ENCODE peak calls at places on chromosomes 13 and 19, in five cellular contexts. F is vagina; I is IMR-90; K is PC-9; E is effector memory CD4-positive, alpha-beta T cell. U is an unnamed sample.
A peak's percentile ranks its signal among the peaks of the same experiment; 100 is the strongest.

GRCh38 chr13:45989607-45990006 is 62.9 kb downstream of the ZC3H13 start:
- DNase-seq in K (no peak), E (no peak), I (peak; percentile 86), F (no peak), U (no peak)

GRCh38 chr13:37648604-37649003 is 50.0 kb upstream of the POSTN start:
- DNase-seq in K (no peak), I (peak; percentile 88), F (no peak), E (no peak), U (peak; percentile 12)

GRCh38 chr19:45451181-45451849 is 16.5 kb upstream of the FOSB start:
- DNase-seq in I (peak; percentile 88), F (no peak), K (no peak), E (peak; percentile 69), U (peak; percentile 77)

GRCh38 chr13:110657196-110657595 is 41.9 kb downstream of the NAXD start:
- DNase-seq in I (no peak), E (no peak), K (no peak), F (no peak), U (no peak)

GRCh38 chr13:76822691-76823267 is 63.4 kb downstream of the KCTD12 start:
- DNase-seq in I (peak; percentile 34), E (no peak), F (no peak), K (no peak), U (no peak)

GRCh38 chr13:61874970-61875579 is 459.4 kb upstream of the PCDH20 start:
- DNase-seq in F (no peak), I (no peak), K (no peak), E (no peak), U (no peak)

GRCh38 chr13:52459668-52460067 is 4.4 kb downstream of the CKAP2 start:
- DNase-seq in I (peak; percentile 86), E (no peak), F (no peak), K (no peak), U (no peak)

GRCh38 chr19:925087-925911 is 536 bp upstream of the ARID3A start:
- DNase-seq in E (peak; percentile 46), K (peak; percentile 80), F (no peak), I (peak; percentile 82), U (no peak)

GRCh38 chr13:73365240-73365639 is 306.4 kb downstream of the KLF5 start:
- DNase-seq in I (no peak), F (no peak), K (no peak), E (no peak), U (no peak)

GRCh38 chr19:4414800-4415251 is 12.4 kb downstream of the CHAF1A start:
- DNase-seq in F (no peak), E (no peak), I (peak; percentile 61), K (no peak), U (no peak)

GRCh38 chr19:2027361-2027760 is 11.8 kb upstream of the BTBD2 start:
- DNase-seq in F (no peak), E (no peak), K (no peak), I (peak; percentile 69), U (no peak)

GRCh38 chr13:113090415-113090770 is 15.2 kb upstream of the F7 start:
- DNase-seq in E (no peak), I (no peak), F (no peak), K (no peak), U (no peak)

GRCh38 chr19:39183100-39183499 is 13.7 kb upstream of the NCCRP1 start:
- DNase-seq in K (no peak), E (no peak), I (no peak), F (no peak), U (no peak)

GRCh38 chr13:32821149-32821688 is 195.0 kb upstream of the KL start:
- DNase-seq in F (no peak), E (no peak), K (no peak), I (no peak), U (no peak)

GRCh38 chr13:20230913-20231838 is 943 bp downstream of the GJB6 start:
- DNase-seq in K (no peak), I (no peak), E (no peak), F (no peak), U (no peak)

GRCh38 chr13:74250738-74251190 is 116.6 kb upstream of the KLF12 start:
- DNase-seq in K (no peak), F (no peak), I (peak; percentile 75), E (no peak), U (peak; percentile 57)

GRCh38 chr13:105530468-105530867 is 1005.0 kb downstream of the EFNB2 start:
- DNase-seq in I (no peak), F (no peak), E (no peak), K (no peak), U (no peak)

GRCh38 chr19:7926021-7926726 is at the start of gene CTXN1:
- DNase-seq in F (no peak), I (no peak), K (peak; percentile 84), E (peak; percentile 70), U (no peak)

GRCh38 chr13:72061613-72062012 is 194.6 kb upstream of the DACH1 start:
- DNase-seq in K (no peak), I (no peak), F (no peak), E (no peak), U (no peak)

GRCh38 chr19:1651548-1652394 is 644 bp downstream of the TCF3 start:
- DNase-seq in K (no peak), F (no peak), I (peak; percentile 23), E (peak; percentile 10), U (no peak)

GRCh38 chr19:22605275-22606211 is 28.6 kb upstream of the ZNF492 start:
- DNase-seq in E (no peak), I (no peak), K (no peak), F (peak; percentile 81), U (no peak)

GRCh38 chr19:48292798-48293197 is 22.9 kb downstream of the ZNF114 start:
- DNase-seq in I (peak; percentile 93), K (no peak), E (no peak), F (no peak), U (peak; percentile 64)

GRCh38 chr19:46080561-46080960 is 39.8 kb upstream of the IGFL4 start:
- DNase-seq in K (peak; percentile 69), E (no peak), F (no peak), I (peak; percentile 92), U (no peak)

GRCh38 chr19:8515317-8515716 is 1.4 kb upstream of the ZNF414 start:
- DNase-seq in E (no peak), F (no peak), K (no peak), I (no peak), U (no peak)

GRCh38 chr19:14022469-14022868 is 5.5 kb upstream of the RLN3 start:
- DNase-seq in K (peak; percentile 28), I (peak; percentile 47), E (no peak), F (no peak), U (no peak)

GRCh38 chr19:43574424-43575155 is 737 bp downstream of the XRCC1 start:
- DNase-seq in E (no peak), K (peak; percentile 13), F (no peak), I (peak; percentile 35), U (peak; percentile 14)

GRCh38 chr13:97307096-97307495 is 85.0 kb downstream of the MBNL2 start:
- DNase-seq in I (no peak), K (no peak), E (no peak), F (no peak), U (no peak)

GRCh38 chr13:97723655-97724054 is 229.8 kb upstream of the IPO5 start:
- DNase-seq in E (no peak), K (no peak), I (no peak), F (no peak), U (no peak)

GRCh38 chr13:48156466-48156865 is 61.6 kb upstream of the MED4 start:
- DNase-seq in E (peak; percentile 56), I (no peak), F (no peak), K (no peak), U (peak; percentile 40)

GRCh38 chr13:48153186-48153585 is 58.3 kb upstream of the MED4 start:
- DNase-seq in E (no peak), I (no peak), F (no peak), K (no peak), U (no peak)

GRCh38 chr13:48158290-48158689 is 63.4 kb upstream of the MED4 start:
- DNase-seq in K (no peak), E (no peak), I (no peak), F (no peak), U (peak; percentile 56)

GRCh38 chr13:48154671-48155070 is 59.8 kb upstream of the MED4 start:
- DNase-seq in E (no peak), K (no peak), I (no peak), F (no peak), U (no peak)

DNA sequence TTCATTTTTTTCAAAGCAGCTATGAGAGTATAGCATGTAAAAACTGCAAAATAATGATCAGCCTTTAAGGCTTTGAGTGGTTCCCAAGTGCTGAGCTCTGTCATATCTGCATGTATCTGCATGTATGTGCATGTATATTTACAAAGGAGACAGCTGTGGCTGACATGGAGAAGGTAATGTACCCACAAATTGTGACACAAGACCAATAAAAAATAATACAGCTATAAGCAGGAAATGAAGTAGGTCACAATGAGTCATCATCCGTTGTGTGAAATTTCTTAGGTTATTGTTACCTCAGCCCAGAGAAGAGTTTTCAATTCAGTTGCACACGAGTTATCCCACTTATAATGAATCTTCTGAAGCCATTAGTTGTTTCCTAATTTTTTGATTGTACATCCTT is 60.9 kb upstream of the MED4 start:
- DNase-seq in E (peak; percentile 9), K (no peak), I (peak; percentile 33), F (no peak), U (peak; percentile 99)
- H3K27ac ChIP-seq in E (peak overlapping the region; percentile 89), K (peak overlapping the region; percentile 26), I (no peak overlapping the region), F (peak overlapping the region; percentile 68), U (peak overlapping the region; percentile 92)

GRCh38 chr19:6056801-6057650 is 53.3 kb downstream of the RFX2 start:
- DNase-seq in E (no peak), K (peak; percentile 74), I (peak; percentile 91), F (peak; percentile 72), U (peak; percentile 93)
- H3K27ac ChIP-seq in E (no peak overlapping the region), K (peak overlapping the region; percentile 81), I (peak overlapping the region; percentile 66), F (peak overlapping the region; percentile 93), U (peak overlapping the region; percentile 86)

GRCh38 chr13:40328091-40328490 is 338.4 kb downstream of the FOXO1 start:
- DNase-seq in I (no peak), E (no peak), K (no peak), F (no peak), U (no peak)
- H3K27ac ChIP-seq in I (no peak overlapping the region), E (no peak overlapping the region), K (no peak overlapping the region), F (no peak overlapping the region), U (no peak overlapping the region)

DNA sequence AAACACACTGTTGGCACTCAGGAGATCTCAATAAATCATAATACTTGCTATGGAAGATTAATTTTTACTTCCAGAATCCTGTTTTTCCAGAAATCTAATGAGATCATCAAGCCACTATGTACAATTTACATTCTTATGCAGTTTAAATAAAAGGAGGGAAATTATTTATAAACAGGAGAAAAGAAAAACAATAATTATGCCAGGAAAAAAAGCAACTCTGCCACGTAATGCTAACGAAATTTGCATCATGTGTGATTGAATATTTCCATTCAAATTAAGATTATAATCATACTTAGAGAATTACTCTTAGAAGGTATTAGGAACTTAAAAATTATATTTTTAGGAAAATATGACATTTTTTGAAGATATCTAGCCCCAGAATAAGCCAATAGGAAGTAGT is 13.0 kb downstream of the FAM124A start:
- DNase-seq in E (no peak), K (no peak), I (no peak), F (no peak), U (no peak)
- H3K27ac ChIP-seq in E (no peak overlapping the region), K (no peak overlapping the region), I (no peak overlapping the region), F (no peak overlapping the region), U (no peak overlapping the region)

U was measured in epithelial cell of prostate.